ENCODE peak calls at places on chromosome 1, in four cellular contexts. One of them, this sample, is unnamed.

GRCh38 chr1:26915204-26915842 is 1.5 kb upstream of the NR0B2 start:
- DNase-seq in caudate nucleus: no peak
- DNase-seq in type B pancreatic cell: no peak
- DNase-seq in endothelial cell: no peak
- DNase-seq in this sample: no peak

GRCh38 chr1:234478152-234478480 is 863 bp downstream of the TARBP1 start:
- DNase-seq in caudate nucleus: peak; percentile 44
- DNase-seq in type B pancreatic cell: peak; percentile 77
- DNase-seq in endothelial cell: no peak
- DNase-seq in this sample: no peak

GRCh38 chr1:90616395-90616794 is 100.7 kb downstream of the BARHL2 start:
- DNase-seq in caudate nucleus: no peak
- DNase-seq in type B pancreatic cell: no peak
- DNase-seq in endothelial cell: peak; percentile 60
- DNase-seq in this sample: no peak

GRCh38 chr1:10712568-10712967 is 83.9 kb downstream of the CASZ1 start:
- DNase-seq in caudate nucleus: no peak
- DNase-seq in type B pancreatic cell: no peak
- DNase-seq in endothelial cell: no peak
- DNase-seq in this sample: no peak

GRCh38 chr1:181778630-181779285 is 282.8 kb downstream of the ZNF648 start:
- DNase-seq in caudate nucleus: no peak
- DNase-seq in type B pancreatic cell: no peak
- DNase-seq in endothelial cell: no peak
- DNase-seq in this sample: no peak

GRCh38 chr1:2459757-2460156 is 16.3 kb upstream of the PLCH2 start:
- DNase-seq in caudate nucleus: peak; percentile 77
- DNase-seq in type B pancreatic cell: no peak
- DNase-seq in endothelial cell: no peak
- DNase-seq in this sample: no peak

GRCh38 chr1:175073633-175074032 is 6.0 kb downstream of the TNN start:
- DNase-seq in caudate nucleus: no peak
- DNase-seq in type B pancreatic cell: no peak
- DNase-seq in endothelial cell: no peak
- DNase-seq in this sample: no peak

GRCh38 chr1:27430903-27431653 is 38.7 kb downstream of the GPR3 start:
- DNase-seq in caudate nucleus: no peak
- DNase-seq in type B pancreatic cell: no peak
- DNase-seq in endothelial cell: no peak
- DNase-seq in this sample: no peak

GRCh38 chr1:109056064-109056463 is 14.2 kb upstream of the WDR47 start:
- DNase-seq in caudate nucleus: no peak
- DNase-seq in type B pancreatic cell: no peak
- DNase-seq in endothelial cell: no peak
- DNase-seq in this sample: no peak

GRCh38 chr1:17957588-17958267 is 149.9 kb upstream of the IGSF21 start:
- DNase-seq in caudate nucleus: no peak
- DNase-seq in type B pancreatic cell: no peak
- DNase-seq in endothelial cell: no peak
- DNase-seq in this sample: no peak

GRCh38 chr1:10962483-10962882 is 50.0 kb upstream of the TARDBP start:
- DNase-seq in caudate nucleus: no peak
- DNase-seq in type B pancreatic cell: no peak
- DNase-seq in endothelial cell: no peak
- DNase-seq in this sample: no peak

GRCh38 chr1:109765896-109766615 is 2.3 kb upstream of the EPS8L3 start:
- DNase-seq in caudate nucleus: no peak
- DNase-seq in type B pancreatic cell: no peak
- DNase-seq in endothelial cell: no peak
- DNase-seq in this sample: no peak

GRCh38 chr1:41664861-41665640 is 180.6 kb upstream of the EDN2 start:
- DNase-seq in caudate nucleus: no peak
- DNase-seq in type B pancreatic cell: no peak
- DNase-seq in endothelial cell: no peak
- DNase-seq in this sample: no peak

GRCh38 chr1:183218981-183219621 is 33.0 kb downstream of the LAMC2 start:
- DNase-seq in caudate nucleus: no peak
- DNase-seq in type B pancreatic cell: no peak
- DNase-seq in endothelial cell: peak; percentile 40
- DNase-seq in this sample: no peak

GRCh38 chr1:114435088-114435715 is 75.8 kb downstream of the TRIM33 start:
- DNase-seq in caudate nucleus: no peak
- DNase-seq in type B pancreatic cell: no peak
- DNase-seq in endothelial cell: no peak
- DNase-seq in this sample: no peak

GRCh38 chr1:72892461-72892860 is 610.1 kb upstream of the NEGR1 start:
- DNase-seq in caudate nucleus: no peak
- DNase-seq in type B pancreatic cell: no peak
- DNase-seq in endothelial cell: no peak
- DNase-seq in this sample: no peak

GRCh38 chr1:43272576-43273571 is 3.1 kb downstream of the TMEM125 start:
- DNase-seq in caudate nucleus: no peak
- DNase-seq in type B pancreatic cell: no peak
- DNase-seq in endothelial cell: no peak
- DNase-seq in this sample: no peak

GRCh38 chr1:40477680-40478057 is 579 bp downstream of the ZFP69 start:
- DNase-seq in caudate nucleus: no peak
- DNase-seq in type B pancreatic cell: no peak
- DNase-seq in endothelial cell: no peak
- DNase-seq in this sample: no peak

GRCh38 chr1:152473887-152474537 is 36.6 kb upstream of the LCE5A start:
- DNase-seq in caudate nucleus: no peak
- DNase-seq in type B pancreatic cell: no peak
- DNase-seq in endothelial cell: no peak
- DNase-seq in this sample: no peak

GRCh38 chr1:107870691-107871090 is 94.3 kb downstream of the VAV3 start:
- DNase-seq in caudate nucleus: no peak
- DNase-seq in type B pancreatic cell: no peak
- DNase-seq in endothelial cell: no peak
- DNase-seq in this sample: no peak

GRCh38 chr1:193104906-193105820 is at the start of gene GLRX2:
- DNase-seq in caudate nucleus: peak; percentile 76
- DNase-seq in type B pancreatic cell: peak; percentile 85
- DNase-seq in endothelial cell: peak; percentile 84
- DNase-seq in this sample: peak; percentile 80

GRCh38 chr1:237795558-237795957 is 95.2 kb downstream of the ZP4 start:
- DNase-seq in caudate nucleus: no peak
- DNase-seq in type B pancreatic cell: no peak
- DNase-seq in endothelial cell: no peak
- DNase-seq in this sample: no peak

GRCh38 chr1:119738100-119738720 is 26.5 kb downstream of the PHGDH start:
- DNase-seq in caudate nucleus: no peak
- DNase-seq in type B pancreatic cell: no peak
- DNase-seq in endothelial cell: no peak
- DNase-seq in this sample: no peak

GRCh38 chr1:6599141-6599975 is 3.3 kb downstream of the KLHL21 start:
- DNase-seq in caudate nucleus: no peak
- DNase-seq in type B pancreatic cell: no peak
- DNase-seq in endothelial cell: no peak
- DNase-seq in this sample: no peak

GRCh38 chr1:76625887-76626286 is 241.4 kb upstream of the ST6GALNAC5 start:
- DNase-seq in caudate nucleus: no peak
- DNase-seq in type B pancreatic cell: no peak
- DNase-seq in endothelial cell: no peak
- DNase-seq in this sample: no peak

GRCh38 chr1:208181259-208181816 is 62.8 kb downstream of the PLXNA2 start:
- DNase-seq in caudate nucleus: no peak
- DNase-seq in type B pancreatic cell: no peak
- DNase-seq in endothelial cell: no peak
- DNase-seq in this sample: no peak

GRCh38 chr1:198560093-198560638 is 19.7 kb upstream of the ATP6V1G3 start:
- DNase-seq in caudate nucleus: no peak
- DNase-seq in type B pancreatic cell: no peak
- DNase-seq in endothelial cell: no peak
- DNase-seq in this sample: no peak

GRCh38 chr1:53395671-53396215 is 63.5 kb upstream of the DMRTB1 start:
- DNase-seq in caudate nucleus: no peak
- DNase-seq in type B pancreatic cell: no peak
- DNase-seq in endothelial cell: no peak
- DNase-seq in this sample: no peak

GRCh38 chr1:107599220-107599619 is 365.8 kb downstream of the VAV3 start:
- DNase-seq in caudate nucleus: no peak
- DNase-seq in type B pancreatic cell: no peak
- DNase-seq in endothelial cell: no peak
- DNase-seq in this sample: no peak

GRCh38 chr1:50968884-50969610 is 998 bp upstream of the CDKN2C start:
- DNase-seq in caudate nucleus: no peak
- DNase-seq in type B pancreatic cell: no peak
- DNase-seq in endothelial cell: peak; percentile 30
- DNase-seq in this sample: no peak